ENCODE peak calls at places on chromosomes 16 and 17, in eight cellular contexts. V is stimulated activated naive CD8-positive, alpha-beta T cell treated with anti-CD3 and anti-CD28 coated beads, Interleukin-15, Interleukin-2, amounts not matched to agents 100 U/mL and 50 U/mL, for 24 hours; E is activated T-cell treated with anti-CD3 and anti-CD28 coated beads, Interleukin-2, amount 50 U/mL, for 72 hours; M is glutamatergic neuron; I is central memory CD4-positive, alpha-beta T cell; K is non-pigmented ciliary epithelial cell; H is sigmoid colon; X is dermis microvascular lymphatic vessel endothelial cell. Z is an unnamed sample.

GRCh38 chr17:7408341-7408740 is 696 bp downstream of the NLGN2 start:
- DNase-seq in V (peak), E (peak), M (peak), I (peak), K (no peak), H (no peak), X (no peak), Z (no peak)

GRCh38 chr17:78734841-78735641 is 47.0 kb downstream of the CYTH1 start:
- DNase-seq in V (no peak), E (no peak), M (no peak), I (no peak), K (no peak), H (no peak), X (no peak), Z (no peak)

GRCh38 chr17:45784583-45785372 is 658 bp downstream of the CRHR1 start:
- DNase-seq in V (peak), E (peak), M (peak), I (peak), K (no peak), H (no peak), X (peak), Z (peak)

GRCh38 chr16:23504453-23505179 is 5.7 kb downstream of the GGA2 start:
- DNase-seq in V (peak), E (peak), M (peak), I (peak), K (peak), H (peak), X (peak), Z (peak)

GRCh38 chr17:65052585-65052984 is 4.0 kb downstream of the GNA13 start:
- DNase-seq in V (no peak), E (no peak), M (no peak), I (no peak), K (no peak), H (no peak), X (no peak), Z (no peak)

GRCh38 chr16:2179576-2179975 is 16.8 kb downstream of the CASKIN1 start:
- DNase-seq in V (no peak), E (no peak), M (no peak), I (no peak), K (no peak), H (no peak), X (no peak), Z (no peak)

GRCh38 chr16:29927523-29927905 is 1.5 kb upstream of the KCTD13 start:
- DNase-seq in V (no peak), E (no peak), M (no peak), I (no peak), K (no peak), H (no peak), X (no peak), Z (no peak)

GRCh38 chr17:82079001-82079677 is 13.5 kb upstream of the DUS1L start:
- DNase-seq in V (no peak), E (no peak), M (no peak), I (no peak), K (no peak), H (no peak), X (no peak), Z (no peak)